ENCODE peak calls at places on chromosomes 4 and X, in eight cellular contexts. R is HFF-Myc, P is choroid plexus epithelial cell, O is nephron progenitor cell, T is dorsolateral prefrontal cortex, Y is foreskin fibroblast, S is body of pancreas, V is neural crest cell. U is an unnamed sample.

GRCh38 chr4:108360857-108361820 is 192.4 kb upstream of the LEF1 start:
- DNase-seq in R (peak), P (peak), O (peak), T (no peak), Y (peak), S (no peak), V (no peak), U (no peak)

GRCh38 chr4:183408791-183409190 is 35.6 kb upstream of the CDKN2AIP start:
- DNase-seq in R (no peak), P (no peak), O (no peak), T (no peak), Y (no peak), S (no peak), V (no peak), U (no peak)

GRCh38 chrX:155020591-155020990 is 1.9 kb downstream of the F8 start:
- DNase-seq in R (no peak), P (no peak), O (no peak), T (no peak), Y (no peak), S (no peak), V (no peak), U (no peak)

GRCh38 chr4:9949573-9949972 is 71.7 kb downstream of the SLC2A9 start:
- DNase-seq in R (no peak), P (no peak), O (no peak), T (no peak), Y (no peak), S (no peak), V (no peak), U (no peak)

GRCh38 chr4:167906851-167907250 is 185.5 kb upstream of the ANXA10 start:
- DNase-seq in R (no peak), P (peak), O (no peak), T (no peak), Y (peak), S (no peak), V (no peak), U (no peak)

GRCh38 chrX:68808686-68809357 is 20.0 kb upstream of the EFNB1 start:
- DNase-seq in R (no peak), P (peak), O (no peak), T (no peak), Y (peak), S (no peak), V (no peak), U (no peak)

GRCh38 chr4:154120690-154121089 is 331.8 kb upstream of the SFRP2 start:
- DNase-seq in R (no peak), P (no peak), O (no peak), T (no peak), Y (no peak), S (no peak), V (no peak), U (no peak)

GRCh38 chr4:30789219-30789671 is 69.1 kb downstream of the PCDH7 start:
- DNase-seq in R (no peak), P (peak), O (no peak), T (no peak), Y (no peak), S (no peak), V (no peak), U (no peak)

GRCh38 chrX:56786889-56787733 is 58.1 kb downstream of the NBDY start:
- DNase-seq in R (no peak), P (no peak), O (no peak), T (peak), Y (no peak), S (no peak), V (no peak), U (no peak)

GRCh38 chr4:137253949-137254348 is 278.3 kb downstream of the PCDH18 start:
- DNase-seq in R (no peak), P (peak), O (no peak), T (no peak), Y (peak), S (no peak), V (no peak), U (no peak)

GRCh38 chr4:80182237-80182866 is 15.0 kb upstream of the PRDM8 start:
- DNase-seq in R (no peak), P (no peak), O (no peak), T (no peak), Y (peak), S (no peak), V (no peak), U (no peak)

GRCh38 chrX:68912113-68912980 is 83.5 kb downstream of the EFNB1 start:
- DNase-seq in R (no peak), P (peak), O (peak), T (no peak), Y (peak), S (no peak), V (peak), U (no peak)

GRCh38 chr4:153634737-153635353 is 49.2 kb upstream of the TLR2 start:
- DNase-seq in R (no peak), P (peak), O (no peak), T (no peak), Y (peak), S (no peak), V (no peak), U (no peak)

GRCh38 chrX:107014927-107015326 is 14.9 kb upstream of the MORC4 start:
- DNase-seq in R (no peak), P (no peak), O (no peak), T (no peak), Y (peak), S (no peak), V (no peak), U (no peak)

GRCh38 chr4:73603854-73604584 is 16.2 kb downstream of the RASSF6 start:
- DNase-seq in R (no peak), P (peak), O (no peak), T (no peak), Y (peak), S (no peak), V (no peak), U (no peak)

GRCh38 chr4:80097395-80098177 is 24.6 kb upstream of the ANTXR2 start:
- DNase-seq in R (peak), P (peak), O (no peak), T (no peak), Y (peak), S (no peak), V (no peak), U (no peak)

GRCh38 chr4:184288451-184289178 is 70.9 kb upstream of the ENPP6 start:
- DNase-seq in R (no peak), P (peak), O (no peak), T (no peak), Y (no peak), S (no peak), V (no peak), U (no peak)

GRCh38 chr4:144190009-144190408 is 49.5 kb upstream of the GYPA start:
- DNase-seq in R (no peak), P (no peak), O (no peak), T (no peak), Y (no peak), S (no peak), V (no peak), U (no peak)

GRCh38 chr4:177879851-177880250 is 437.6 kb upstream of the AGA start:
- DNase-seq in R (no peak), P (no peak), O (no peak), T (no peak), Y (no peak), S (no peak), V (no peak), U (no peak)

GRCh38 chr4:80646061-80646460 is 310.5 kb downstream of the CFAP299 start:
- DNase-seq in R (peak), P (no peak), O (no peak), T (no peak), Y (peak), S (no peak), V (no peak), U (no peak)

DNA sequence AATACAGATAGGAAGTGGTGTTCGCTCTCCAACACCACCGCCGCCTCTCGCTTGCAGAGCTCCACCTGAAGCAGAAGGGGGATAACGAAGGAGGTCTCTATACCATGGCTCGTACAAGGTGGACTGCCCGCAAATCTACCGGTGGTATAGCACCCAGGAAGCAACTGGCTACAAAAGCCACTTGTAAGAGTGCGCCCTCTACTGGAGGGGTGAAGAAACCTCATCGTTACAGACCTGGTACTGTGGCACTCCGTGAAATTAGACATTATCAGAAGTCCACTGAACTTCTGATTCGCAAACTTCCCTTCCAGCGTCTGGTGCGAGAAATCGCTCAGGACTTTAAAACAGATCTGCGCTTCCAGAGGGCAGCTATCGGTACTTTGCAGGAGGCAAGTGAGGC is 5.2 kb upstream of the BMP15 start:
- DNase-seq in R (no peak), P (no peak), O (no peak), T (no peak), Y (no peak), S (no peak), V (no peak), U (no peak)
- TF ChIP-seq CTCF in R (peak), P (peak), O (peak), T (no peak), Y (no peak), S (peak), V (peak), U (peak)

GRCh38 chr4:43776371-43776770 is 672.2 kb downstream of the KCTD8 start:
- DNase-seq in R (no peak), P (peak), O (no peak), T (no peak), Y (no peak), S (no peak), V (no peak), U (no peak)
- TF ChIP-seq CTCF in R (no peak), P (peak), O (peak), T (peak), Y (no peak), S (no peak), V (peak), U (peak)

GRCh38 chr4:101037938-101038413 is 309.4 kb downstream of the PPP3CA start:
- DNase-seq in R (no peak), P (no peak), O (no peak), T (no peak), Y (no peak), S (no peak), V (no peak), U (no peak)

GRCh38 chr4:101037249-101037648 is 310.1 kb downstream of the PPP3CA start:
- DNase-seq in R (peak), P (no peak), O (no peak), T (no peak), Y (no peak), S (no peak), V (no peak), U (no peak)

GRCh38 chr4:101035522-101035921 is 311.8 kb downstream of the PPP3CA start:
- DNase-seq in R (no peak), P (no peak), O (no peak), T (no peak), Y (no peak), S (no peak), V (no peak), U (no peak)

GRCh38 chr4:101031971-101032370 is 315.4 kb downstream of the PPP3CA start:
- DNase-seq in R (no peak), P (no peak), O (no peak), T (no peak), Y (no peak), S (no peak), V (no peak), U (no peak)

GRCh38 chr4:101033986-101034385 is 313.3 kb downstream of the PPP3CA start:
- DNase-seq in R (no peak), P (no peak), O (no peak), T (no peak), Y (no peak), S (no peak), V (no peak), U (no peak)
- TF ChIP-seq CTCF in R (no peak), P (no peak), O (no peak), T (no peak), Y (no peak), S (no peak), V (no peak), U (no peak)

GRCh38 chrX:153708415-153708814 is 15.8 kb downstream of the BCAP31 start:
- DNase-seq in R (peak), P (peak), O (peak), T (peak), Y (peak), S (peak), V (peak), U (peak)
- TF ChIP-seq CTCF in R (peak), P (peak), O (peak), T (peak), Y (peak), S (peak), V (peak), U (peak)

GRCh38 chrX:153400146-153401132 is 711 bp downstream of the PNMA6E start:
- DNase-seq in R (no peak), P (peak), O (peak), T (no peak), Y (no peak), S (no peak), V (peak), U (no peak)
- TF ChIP-seq CTCF in R (peak), P (peak), O (peak), T (peak), Y (peak), S (peak), V (peak), U (peak)

U was measured in progenitor cell of endocrine pancreas.